ENCODE peak calls at places on chromosomes 11 and 22, in seven cellular contexts. X is HCT116, L is GM12878, N is H1, O is endothelial cell of umbilical vein, P is K562, M is HepG2. B is an unnamed sample. For H3K79me2, the result is how much of the 10 kb centered on the place peaks cover.

GRCh38 chr11:82845336-82846036 is 54.7 kb downstream of the PRCP start:
- DNase-seq in X (no peak), L (no peak), N (no peak), O (no peak), P (no peak), M (no peak), B (no peak)

GRCh38 chr11:69293087-69293486 is 868 bp upstream of the MYEOV start:
- DNase-seq in X (peak), L (no peak), N (no peak), O (no peak), P (peak), M (no peak), B (no peak)

GRCh38 chr11:83033972-83034672 is 37.6 kb downstream of the RAB30 start:
- DNase-seq in X (no peak), L (no peak), N (no peak), O (peak), P (peak), M (no peak), B (peak)

GRCh38 chr11:134385774-134386565 is 26.1 kb downstream of the B3GAT1 start:
- DNase-seq in X (no peak), L (no peak), N (no peak), O (no peak), P (no peak), M (no peak), B (peak)

GRCh38 chr22:27391092-27391770 is 410.3 kb downstream of the MN1 start:
- DNase-seq in X (no peak), L (no peak), N (no peak), O (no peak), P (no peak), M (no peak), B (no peak)

GRCh38 chr11:1457326-1457680 is 29.3 kb downstream of the MOB2 start:
- DNase-seq in X (no peak), L (no peak), N (no peak), O (no peak), P (no peak), M (no peak), B (no peak)

GRCh38 chr22:30386608-30386959 is 627 bp downstream of the RNF215 start:
- DNase-seq in X (no peak), L (no peak), N (no peak), O (no peak), P (no peak), M (no peak), B (no peak)

GRCh38 chr11:71458146-71459070 is 5.4 kb downstream of the NADSYN1 start:
- DNase-seq in X (no peak), L (no peak), N (no peak), O (no peak), P (no peak), M (no peak), B (no peak)

GRCh38 chr11:70302086-70302752 is 31.7 kb downstream of the PPFIA1 start:
- DNase-seq in X (no peak), L (no peak), N (no peak), O (no peak), P (no peak), M (no peak), B (no peak)

GRCh38 chr11:36600155-36600554 is 2.1 kb upstream of the RAG2 start:
- DNase-seq in X (no peak), L (no peak), N (peak), O (no peak), P (no peak), M (no peak), B (no peak)

GRCh38 chr22:42928969-42929837 is 72.1 kb upstream of the ARFGAP3 start:
- DNase-seq in X (no peak), L (peak), N (no peak), O (no peak), P (no peak), M (peak), B (no peak)

GRCh38 chr11:67631427-67631826 is 1.7 kb upstream of the NUDT8 start:
- DNase-seq in X (no peak), L (no peak), N (no peak), O (no peak), P (no peak), M (no peak), B (no peak)

GRCh38 chr11:117716652-117717440 is 80.2 kb downstream of the DSCAML1 start:
- DNase-seq in X (no peak), L (no peak), N (no peak), O (no peak), P (no peak), M (no peak), B (no peak)

GRCh38 chr11:69889400-69890372 is 70.5 kb upstream of the FGF3 start:
- DNase-seq in X (no peak), L (no peak), N (no peak), O (no peak), P (no peak), M (no peak), B (no peak)

GRCh38 chr11:75151346-75152047 is 590 bp downstream of the SLCO2B1 start:
- DNase-seq in X (no peak), L (no peak), N (no peak), O (no peak), P (no peak), M (no peak), B (no peak)

GRCh38 chr22:19703869-19704268 is 10.4 kb upstream of the SEPTIN5 start:
- DNase-seq in X (no peak), L (no peak), N (no peak), O (no peak), P (no peak), M (no peak), B (no peak)

GRCh38 chr22:37303821-37304274 is 21.5 kb downstream of the CYTH4 start:
- DNase-seq in X (peak), L (no peak), N (no peak), O (peak), P (peak), M (peak), B (no peak)

GRCh38 chr11:118304227-118304808 is at the start of gene CD3E:
- DNase-seq in X (no peak), L (no peak), N (no peak), O (no peak), P (no peak), M (no peak), B (no peak)

GRCh38 chr22:37105154-37105553 is 4.4 kb downstream of the TMPRSS6 start:
- DNase-seq in X (no peak), L (no peak), N (no peak), O (no peak), P (no peak), M (no peak), B (no peak)

GRCh38 chr22:28514314-28514713 is 165.3 kb downstream of the TTC28 start:
- DNase-seq in X (no peak), L (no peak), N (no peak), O (no peak), P (no peak), M (no peak), B (no peak)

GRCh38 chr11:77115956-77116355 is 12.1 kb upstream of the MYO7A start:
- DNase-seq in X (no peak), L (no peak), N (no peak), O (no peak), P (no peak), M (no peak), B (no peak)

GRCh38 chr11:26227311-26227710 is 104.6 kb upstream of the ANO3 start:
- DNase-seq in X (no peak), L (peak), N (no peak), O (peak), P (no peak), M (peak), B (peak)

GRCh38 chr11:36431429-36432092 is 78.5 kb downstream of the TRAF6 start:
- DNase-seq in X (peak), L (no peak), N (no peak), O (peak), P (peak), M (peak), B (no peak)

GRCh38 chr11:22197139-22197893 is 4.4 kb downstream of the ANO5 start:
- DNase-seq in X (no peak), L (no peak), N (no peak), O (no peak), P (no peak), M (no peak), B (no peak)

GRCh38 chr11:61699737-61700160 is 19.6 kb downstream of the DAGLA start:
- DNase-seq in X (no peak), L (no peak), N (no peak), O (no peak), P (no peak), M (no peak), B (no peak)

GRCh38 chr11:102115557-102115956 is 5.3 kb downstream of the YAP1 start:
- DNase-seq in X (no peak), L (no peak), N (peak), O (no peak), P (no peak), M (peak), B (no peak)

GRCh38 chr11:14908214-14908880 is 16.3 kb upstream of the CYP2R1 start:
- DNase-seq in X (peak), L (no peak), N (no peak), O (peak), P (peak), M (peak), B (peak)

DNA sequence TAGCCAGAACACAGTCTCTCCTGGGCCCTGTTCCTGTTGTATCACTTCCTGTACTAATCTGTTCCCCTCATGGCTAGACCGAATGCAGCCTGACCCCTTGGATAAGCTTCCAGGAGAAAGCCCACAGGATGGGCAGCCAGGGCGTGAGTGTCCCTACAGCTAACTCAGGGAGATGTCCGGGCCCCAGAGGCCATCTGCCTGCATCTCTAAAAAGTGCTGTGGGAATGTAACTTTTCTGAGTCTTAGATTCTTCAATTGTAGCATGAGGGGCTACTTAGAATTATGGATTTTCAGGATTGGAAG is 7.7 kb upstream of the MALAT1 start:
- DNase-seq in X (no peak), L (no peak), N (no peak), O (peak), P (peak), M (no peak), B (no peak)
- H3K79me2 ChIP-seq in X (under half), L (under half), N (under half), O (under half), P (under half), M (under half), B (half or more)

GRCh38 chr22:17964153-17964552 is 60.2 kb downstream of the MICAL3 start:
- DNase-seq in X (no peak), L (no peak), N (no peak), O (no peak), P (no peak), M (no peak), B (no peak)

GRCh38 chr22:17966403-17966717 is 58.0 kb downstream of the MICAL3 start:
- DNase-seq in X (no peak), L (no peak), N (no peak), O (no peak), P (no peak), M (no peak), B (no peak)

GRCh38 chr22:17963015-17963414 is 61.3 kb downstream of the MICAL3 start:
- DNase-seq in X (no peak), L (no peak), N (no peak), O (no peak), P (no peak), M (no peak), B (no peak)

GRCh38 chr22:17965538-17966402 is 58.6 kb downstream of the MICAL3 start:
- DNase-seq in X (no peak), L (no peak), N (no peak), O (no peak), P (peak), M (no peak), B (no peak)

GRCh38 chr22:17964647-17965046 is 59.7 kb downstream of the MICAL3 start:
- DNase-seq in X (no peak), L (peak), N (no peak), O (no peak), P (no peak), M (no peak), B (no peak)
- TF ChIP-seq MAX in X (no peak), L (peak), N (no peak), O (no peak), P (no peak), M (no peak), B (no peak)

GRCh38 chr11:122822241-122822640 is 16.1 kb upstream of the CRTAM start:
- DNase-seq in X (no peak), L (no peak), N (no peak), O (no peak), P (no peak), M (no peak), B (no peak)

GRCh38 chr11:122823564-122823963 is 14.7 kb upstream of the CRTAM start:
- DNase-seq in X (no peak), L (no peak), N (no peak), O (no peak), P (no peak), M (no peak), B (no peak)

GRCh38 chr11:122816701-122817100 is 21.6 kb upstream of the CRTAM start:
- DNase-seq in X (no peak), L (no peak), N (no peak), O (peak), P (no peak), M (no peak), B (no peak)

GRCh38 chr11:122817121-122817520 is 21.2 kb upstream of the CRTAM start:
- DNase-seq in X (peak), L (no peak), N (no peak), O (no peak), P (no peak), M (no peak), B (no peak)

GRCh38 chr11:122820158-122820557 is 18.1 kb upstream of the CRTAM start:
- DNase-seq in X (no peak), L (no peak), N (no peak), O (no peak), P (no peak), M (no peak), B (no peak)
- H3K79me2 ChIP-seq in X (under half), L (under half), N (under half), O (under half), P (under half), M (under half), B (under half)

GRCh38 chr11:95419915-95420314 is 188.9 kb upstream of the SESN3 start:
- DNase-seq in X (no peak), L (no peak), N (no peak), O (peak), P (no peak), M (no peak), B (no peak)
- TF ChIP-seq MAX in X (no peak), L (no peak), N (no peak), O (no peak), P (no peak), M (no peak), B (no peak)

DNA sequence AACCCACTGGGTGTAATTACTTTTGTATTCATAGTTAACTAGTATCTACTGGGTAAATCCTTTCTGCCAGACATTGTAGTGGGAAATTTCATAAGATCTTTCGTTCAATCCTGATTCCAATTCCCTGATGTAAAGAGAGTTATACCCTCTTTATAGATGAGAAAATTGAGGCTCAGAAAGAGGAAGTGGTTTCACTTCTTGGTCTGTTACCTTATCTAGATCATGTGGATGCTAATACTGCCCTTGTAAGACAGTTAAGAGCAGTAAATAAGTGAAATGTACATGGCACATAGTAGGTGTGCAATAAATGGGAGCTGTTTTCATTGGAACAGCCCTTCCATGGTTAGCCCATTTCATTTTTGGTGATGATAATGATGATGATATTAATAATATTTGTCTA is 46.7 kb downstream of the TIMP3 start:
- DNase-seq in X (no peak), L (no peak), N (no peak), O (no peak), P (no peak), M (no peak), B (no peak)
- H3K79me2 ChIP-seq in X (under half), L (under half), N (under half), O (under half), P (under half), M (under half), B (under half)

DNA sequence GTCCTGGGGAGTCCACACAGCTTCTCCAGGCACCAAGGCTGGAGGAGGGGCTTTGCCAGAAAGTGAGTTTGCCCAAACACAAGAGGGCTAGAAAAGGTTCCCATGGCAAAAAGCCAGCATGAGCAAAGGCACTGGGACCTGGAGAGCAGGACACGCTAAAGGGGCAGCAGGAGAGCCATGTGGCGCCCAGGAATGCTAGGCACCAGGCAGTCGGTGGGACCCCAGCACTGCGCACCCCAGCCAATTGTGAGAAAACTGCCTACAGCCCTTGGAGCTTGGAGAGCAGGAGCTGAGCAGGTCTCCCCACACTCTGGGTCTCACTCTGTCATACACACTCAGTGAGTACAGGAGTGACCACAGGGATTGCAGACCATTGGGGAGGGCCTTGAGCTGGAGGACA is 5.2 kb upstream of the RAB1B start:
- DNase-seq in X (no peak), L (no peak), N (no peak), O (no peak), P (no peak), M (no peak), B (no peak)
- TF ChIP-seq MAX in X (no peak), L (no peak), N (no peak), O (no peak), P (no peak), M (no peak), B (no peak)

DNA sequence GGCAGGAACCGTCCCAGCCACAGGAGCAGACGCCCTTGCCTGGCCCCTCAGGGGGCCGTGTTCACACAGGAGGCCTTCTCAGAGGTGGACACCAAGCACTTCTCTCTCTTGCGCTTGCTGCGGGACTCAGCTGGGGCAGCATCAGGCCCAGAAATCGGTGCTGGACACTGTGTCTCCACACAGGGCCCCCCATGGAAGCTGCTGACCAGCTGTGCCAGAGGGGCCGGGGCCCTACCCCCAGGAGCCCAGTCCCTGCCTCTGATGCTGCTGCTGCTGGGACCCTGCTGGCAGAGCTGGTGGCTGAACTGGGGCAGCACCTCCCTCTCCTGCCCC is 4.0 kb downstream of the PLXNB2 start:
- DNase-seq in X (no peak), L (no peak), N (no peak), O (no peak), P (no peak), M (no peak), B (no peak)
- H3K79me2 ChIP-seq in X (half or more), L (half or more), N (under half), O (half or more), P (half or more), M (half or more), B (half or more)

DNA sequence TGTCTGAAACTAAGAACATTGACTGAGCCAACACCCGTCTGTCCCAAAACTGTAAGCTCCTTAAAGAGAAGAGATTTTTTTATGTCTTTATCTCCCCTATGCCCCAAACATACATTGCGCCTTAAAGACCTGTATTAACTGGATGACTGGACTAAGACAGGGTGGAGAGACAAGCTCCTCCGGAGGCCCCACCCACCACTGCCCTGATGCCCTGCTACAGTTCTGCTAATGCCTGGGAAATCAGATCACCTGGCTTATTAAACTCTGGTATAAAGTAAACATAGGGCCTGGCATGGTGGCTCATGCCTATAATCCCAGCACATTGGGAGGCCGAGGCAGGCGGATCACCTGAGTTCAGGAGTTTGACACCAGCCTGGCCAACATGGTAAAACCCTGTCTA is 203.7 kb downstream of the TENM4 start:
- DNase-seq in X (no peak), L (no peak), N (no peak), O (no peak), P (no peak), M (no peak), B (no peak)
- TF ChIP-seq MAX in X (no peak), L (no peak), N (no peak), O (no peak), P (no peak), M (no peak), B (no peak)

GRCh38 chr11:46617451-46618314 is at the start of gene ATG13:
- DNase-seq in X (peak), L (no peak), N (peak), O (peak), P (peak), M (peak), B (peak)
- H3K79me2 ChIP-seq in X (under half), L (under half), N (under half), O (under half), P (half or more), M (under half), B (half or more)